ENCODE peak calls at places on chromosomes 2 and 18, in five cellular contexts. I, H, Z, Y and B are unnamed samples.
A peak's percentile ranks its signal among the peaks of the same experiment; 100 is the strongest.

GRCh38 chr2:223101340-223102039 is 49.5 kb downstream of the KCNE4 start:
- DNase-seq in Y (no peak), Z (no peak), H (no peak), I (no peak), B (peak; percentile 11)

GRCh38 chr2:12675352-12675795 is 41.4 kb upstream of the TRIB2 start:
- DNase-seq in Y (no peak), H (no peak), I (no peak), Z (no peak), B (no peak)

GRCh38 chr2:160332318-160332717 is 132.2 kb upstream of the ITGB6 start:
- DNase-seq in Z (no peak), Y (no peak), I (peak; percentile 20), H (no peak), B (no peak)

GRCh38 chr2:137007905-137008399 is 242.6 kb downstream of the THSD7B start:
- DNase-seq in I (no peak), Y (no peak), H (no peak), Z (no peak), B (no peak)

GRCh38 chr2:15646661-15647060 is 55.0 kb downstream of the DDX1 start:
- DNase-seq in Y (no peak), Z (no peak), I (no peak), H (no peak), B (no peak)

GRCh38 chr2:168033966-168034365 is 213.4 kb downstream of the STK39 start:
- DNase-seq in Y (no peak), I (no peak), H (no peak), Z (no peak), B (no peak)

GRCh38 chr2:8548871-8549221 is 133.0 kb upstream of the ID2 start:
- DNase-seq in I (no peak), H (no peak), Y (no peak), Z (no peak), B (no peak)

GRCh38 chr2:72892506-72893173 is 5.4 kb downstream of the SPR start:
- DNase-seq in H (peak; percentile 49), Z (no peak), I (no peak), Y (peak; percentile 51), B (peak; percentile 75)

GRCh38 chr2:1736997-1737480 is 7.3 kb downstream of the PXDN start:
- DNase-seq in Y (no peak), I (no peak), H (no peak), Z (no peak), B (no peak)
- TF ChIP-seq POLR2A in Y (no peak), I (no peak), H (no peak), Z (no peak), B (no peak)

DNA sequence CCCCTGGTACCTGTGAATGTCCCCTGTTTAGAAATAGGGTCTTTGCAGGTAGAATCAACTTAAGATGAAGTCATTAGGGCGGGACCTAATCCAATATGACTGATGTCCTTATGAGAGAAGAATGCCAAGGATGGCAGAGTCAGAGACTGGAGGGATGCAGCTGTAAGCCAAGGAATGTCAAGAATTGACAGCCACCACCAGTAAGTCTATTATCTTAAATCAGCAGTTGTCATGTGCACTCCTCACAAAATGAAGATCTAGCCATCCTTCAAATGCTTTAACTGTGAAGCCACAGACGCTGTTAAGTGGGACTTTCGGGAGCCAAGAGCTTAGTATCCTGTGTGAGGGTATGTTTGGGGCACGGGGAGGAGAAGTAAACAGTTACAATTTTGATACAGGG is 83.2 kb downstream of the ITGA4 start:
- DNase-seq in H (no peak), Z (no peak), I (no peak), Y (no peak), B (no peak)
- TF ChIP-seq POLR2A in H (no peak), Z (no peak), I (no peak), Y (no peak), B (no peak)

GRCh38 chr2:28587526-28588230 is 91.8 kb downstream of the PLB1 start:
- DNase-seq in Z (no peak), I (no peak), H (peak; percentile 9), Y (no peak), B (no peak)
- TF ChIP-seq POLR2A in Z (no peak), I (no peak), H (no peak), Y (no peak), B (no peak)

GRCh38 chr18:9898792-9899549 is 13.2 kb downstream of the TXNDC2 start:
- DNase-seq in Y (no peak), I (no peak), H (no peak), Z (no peak), B (no peak)
- TF ChIP-seq POLR2A in Y (no peak), I (peak; percentile 20), H (no peak), Z (no peak), B (no peak)